ENCODE peak calls at places on chromosomes 7 and 10, in five cellular contexts. U is heart left ventricle, S is GM23248, D is mesendoderm, P is GM23338. R is an unnamed sample.

GRCh38 chr10:72308320-72308987 is 34.7 kb downstream of the DDIT4 start:
- DNase-seq in P (no peak), U (peak; percentile 79), D (no peak), S (peak; percentile 91), R (no peak)

GRCh38 chr10:121531076-121531829 is 67.0 kb downstream of the FGFR2 start:
- DNase-seq in U (no peak), D (no peak), S (no peak), P (no peak), R (no peak)

GRCh38 chr10:77357611-77358010 is 280.0 kb downstream of the KCNMA1 start:
- DNase-seq in S (peak; percentile 88), D (no peak), U (no peak), P (no peak), R (no peak)

GRCh38 chr7:139091677-139091996 is 17.9 kb downstream of the ZC3HAV1 start:
- DNase-seq in P (no peak), D (peak; percentile 37), S (no peak), U (no peak), R (no peak)

GRCh38 chr10:53697038-53697437 is 924.5 kb upstream of the MBL2 start:
- DNase-seq in S (no peak), P (no peak), U (no peak), D (peak; percentile 93), R (no peak)

GRCh38 chr10:16992611-16993119 is 136.9 kb downstream of the CUBN start:
- DNase-seq in S (peak; percentile 53), U (no peak), P (no peak), D (no peak), R (no peak)

GRCh38 chr7:135597181-135597925 is 39.6 kb downstream of the NUP205 start:
- DNase-seq in D (no peak), S (peak; percentile 71), P (no peak), U (no peak), R (no peak)

GRCh38 chr10:107914450-107915276 is 750.2 kb upstream of the SORCS1 start:
- DNase-seq in S (peak; percentile 70), U (peak; percentile 32), D (peak; percentile 66), P (peak; percentile 67), R (no peak)

GRCh38 chr7:76354981-76355730 is 3.6 kb downstream of the YWHAG start:
- DNase-seq in U (no peak), D (peak; percentile 65), P (no peak), S (no peak), R (no peak)

GRCh38 chr10:60280475-60280874 is 109.2 kb downstream of the ANK3 start:
- DNase-seq in D (no peak), P (no peak), U (no peak), S (no peak), R (no peak)

GRCh38 chr10:36173364-36173763 is 531.3 kb upstream of the FZD8 start:
- DNase-seq in P (no peak), S (no peak), U (no peak), D (no peak), R (no peak)

GRCh38 chr7:55028011-55028410 is 9.2 kb downstream of the EGFR start:
- DNase-seq in U (no peak), S (peak; percentile 61), P (no peak), D (no peak), R (no peak)

GRCh38 chr10:60426425-60426824 is 36.8 kb upstream of the ANK3 start:
- DNase-seq in P (no peak), U (no peak), D (no peak), S (peak; percentile 92), R (no peak)

GRCh38 chr7:129561677-129562424 is 49.7 kb upstream of the NRF1 start:
- DNase-seq in S (no peak), U (no peak), P (peak; percentile 49), D (peak; percentile 31), R (no peak)

GRCh38 chr10:1044146-1044545 is 4.8 kb downstream of the IDI1 start:
- DNase-seq in S (no peak), P (no peak), U (no peak), D (no peak), R (no peak)

GRCh38 chr10:1043532-1043995 is 5.4 kb downstream of the IDI1 start:
- DNase-seq in P (no peak), U (no peak), S (no peak), D (no peak), R (peak; percentile 34)

GRCh38 chr10:1045415-1045814 is 3.5 kb downstream of the IDI1 start:
- DNase-seq in S (no peak), P (no peak), U (no peak), D (no peak), R (no peak)

GRCh38 chr10:1047937-1048336 is 982 bp downstream of the IDI1 start:
- DNase-seq in S (peak; percentile 51), U (no peak), P (peak; percentile 39), D (peak; percentile 43), R (no peak)

DNA sequence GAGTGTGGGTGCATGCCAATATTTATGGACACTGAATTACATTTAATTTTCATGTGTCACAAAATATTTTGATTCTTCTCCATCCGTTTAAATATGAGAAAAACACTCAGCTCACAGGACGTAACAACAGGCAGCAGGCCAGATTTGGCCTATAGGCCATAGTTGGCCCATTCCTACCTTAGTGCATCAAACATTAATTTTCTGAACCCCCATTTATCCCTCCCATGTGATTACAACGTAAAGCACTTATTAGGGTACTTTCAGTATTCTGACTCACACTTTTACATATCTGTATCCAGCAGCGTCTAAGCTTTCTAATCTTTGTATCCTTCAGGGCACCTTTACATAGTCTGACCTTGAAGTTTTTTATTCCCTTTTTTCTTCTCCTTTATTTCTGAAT is 4.0 kb downstream of the IDI1 start:
- DNase-seq in U (no peak), D (no peak), P (no peak), S (no peak), R (no peak)
- H3K4me3 ChIP-seq in U (no peak overlapping the region), D (no peak overlapping the region), P (peak overlapping the region; percentile 37), S (no peak overlapping the region), R (no peak overlapping the region)

GRCh38 chr7:4845740-4846142 is 16.1 kb downstream of the PAPOLB start:
- DNase-seq in U (no peak), S (peak; percentile 68), D (peak; percentile 88), P (peak; percentile 86), R (peak; percentile 45)
- H3K27ac ChIP-seq in U (peak overlapping the region; percentile 0), S (no peak overlapping the region), D (peak overlapping the region; percentile 66), P (no peak overlapping the region), R (peak overlapping the region; percentile 45)

GRCh38 chr7:148116954-148117353 is 473.6 kb upstream of the C7orf33 start:
- DNase-seq in P (no peak), U (no peak), S (no peak), D (no peak), R (no peak)

GRCh38 chr7:148118371-148118770 is 472.2 kb upstream of the C7orf33 start:
- DNase-seq in D (no peak), S (no peak), P (no peak), U (no peak), R (no peak)

GRCh38 chr7:148115308-148115707 is 475.3 kb upstream of the C7orf33 start:
- DNase-seq in D (no peak), U (no peak), P (no peak), S (no peak), R (no peak)

GRCh38 chr7:148114807-148115206 is 475.8 kb upstream of the C7orf33 start:
- DNase-seq in D (no peak), U (no peak), P (no peak), S (no peak), R (no peak)

GRCh38 chr7:148116195-148116594 is 474.4 kb upstream of the C7orf33 start:
- DNase-seq in P (no peak), S (no peak), D (no peak), U (no peak), R (no peak)
- H3K4me1 ChIP-seq in P (no peaks in the 10 kb centered on the region), S (no peaks in the 10 kb centered on the region), D (no peaks in the 10 kb centered on the region), U (no peaks in the 10 kb centered on the region), R (no peaks in the 10 kb centered on the region)

GRCh38 chr7:149423441-149423970 is 37.4 kb downstream of the ZNF777 start:
- DNase-seq in D (no peak), P (peak; percentile 68), S (no peak), U (no peak), R (no peak)
- H3K4me3 ChIP-seq in D (no peak overlapping the region), P (peak overlapping the region; percentile 86), S (no peak overlapping the region), U (peak overlapping the region; percentile 49), R (peak overlapping the region; percentile 68)

GRCh38 chr10:18401416-18402195 is 249.8 kb downstream of the NSUN6 start:
- DNase-seq in U (no peak), D (no peak), P (no peak), S (no peak), R (no peak)
- H3K27ac ChIP-seq in U (peak overlapping the region; percentile 35), D (no peak overlapping the region), P (no peak overlapping the region), S (no peak overlapping the region), R (peak overlapping the region; percentile 76)

GRCh38 chr7:508461-509170 is 11.0 kb downstream of the PDGFA start:
- DNase-seq in S (no peak), P (no peak), U (peak; percentile 57), D (no peak), R (peak; percentile 2)
- H3K4me1 ChIP-seq in S (peaks cover 2% of the 10 kb centered on the region), P (peaks cover 4% of the 10 kb centered on the region), U (peaks cover 23% of the 10 kb centered on the region), D (no peaks in the 10 kb centered on the region), R (peaks cover 34% of the 10 kb centered on the region)

DNA sequence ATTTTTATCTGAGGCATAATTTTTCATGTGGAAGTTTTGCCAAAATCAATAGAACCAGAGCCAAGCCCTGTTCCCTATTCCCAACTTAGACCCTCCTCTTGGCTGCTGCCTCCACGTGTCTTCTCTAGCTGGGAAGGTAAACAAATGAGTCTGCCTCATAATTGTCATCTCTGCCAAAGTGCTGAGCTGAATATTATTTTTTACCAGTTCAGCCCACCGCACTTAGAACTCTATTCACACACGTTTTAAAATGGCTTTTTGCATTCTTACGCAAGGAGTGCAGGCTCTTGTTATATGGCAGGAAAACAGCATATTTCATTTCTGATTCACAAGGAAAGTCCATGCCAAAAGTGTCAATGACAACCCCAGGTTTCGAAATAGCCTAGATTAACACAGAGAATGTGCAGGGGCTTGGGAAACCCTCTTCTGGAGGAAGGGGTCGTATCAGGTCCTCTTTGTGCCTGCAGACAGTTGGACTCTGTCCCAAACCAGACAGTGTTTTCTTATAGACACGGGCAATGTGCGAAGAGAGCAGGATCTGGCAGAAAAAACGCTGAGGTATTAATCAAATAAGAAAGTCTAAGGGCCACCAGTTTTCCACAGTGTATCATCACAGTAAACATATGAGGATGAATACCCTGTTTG is 370.6 kb upstream of the MGMT start:
- DNase-seq in P (no peak), U (no peak), D (no peak), S (peak; percentile 83), R (peak; percentile 28)
- H3K4me3 ChIP-seq in P (no peak overlapping the region), U (no peak overlapping the region), D (no peak overlapping the region), S (no peak overlapping the region), R (peak overlapping the region; percentile 6)

R was measured in left ventricle myocardium inferior.